ENCODE peak calls at places on chromosomes 1 and 21, in eight cellular contexts. One of them, this sample, is unnamed.

GRCh38 chr1:65527211-65527610 is 106.7 kb downstream of the LEPR start:
- DNase-seq in nephron progenitor cell: no peak
- DNase-seq in GM13976: no peak
- DNase-seq in adrenal gland: no peak
- DNase-seq in cardiac muscle cell: peak
- DNase-seq in type B pancreatic cell: no peak
- DNase-seq in pancreas: no peak
- DNase-seq in heart right ventricle: no peak
- DNase-seq in this sample: no peak

GRCh38 chr1:90781429-90782020 is 64.4 kb upstream of the BARHL2 start:
- DNase-seq in nephron progenitor cell: no peak
- DNase-seq in GM13976: no peak
- DNase-seq in type B pancreatic cell: no peak
- DNase-seq in adrenal gland: no peak
- DNase-seq in cardiac muscle cell: no peak
- DNase-seq in pancreas: no peak
- DNase-seq in heart right ventricle: no peak
- DNase-seq in this sample: no peak

GRCh38 chr21:42478504-42478903 is 17.5 kb downstream of the RSPH1 start:
- DNase-seq in type B pancreatic cell: no peak
- DNase-seq in nephron progenitor cell: no peak
- DNase-seq in GM13976: no peak
- DNase-seq in heart right ventricle: no peak
- DNase-seq in adrenal gland: no peak
- DNase-seq in cardiac muscle cell: no peak
- DNase-seq in pancreas: no peak
- DNase-seq in this sample: no peak

GRCh38 chr1:198153103-198153502 is 3.7 kb upstream of the NEK7 start:
- DNase-seq in pancreas: no peak
- DNase-seq in type B pancreatic cell: no peak
- DNase-seq in cardiac muscle cell: peak
- DNase-seq in GM13976: no peak
- DNase-seq in adrenal gland: no peak
- DNase-seq in nephron progenitor cell: no peak
- DNase-seq in heart right ventricle: no peak
- DNase-seq in this sample: no peak

GRCh38 chr21:17491716-17492414 is 21.0 kb upstream of the CXADR start:
- DNase-seq in GM13976: no peak
- DNase-seq in heart right ventricle: no peak
- DNase-seq in type B pancreatic cell: no peak
- DNase-seq in adrenal gland: peak
- DNase-seq in cardiac muscle cell: peak
- DNase-seq in pancreas: no peak
- DNase-seq in nephron progenitor cell: no peak
- DNase-seq in this sample: no peak

GRCh38 chr1:166062695-166063094 is 104.1 kb downstream of the FAM78B start:
- DNase-seq in type B pancreatic cell: no peak
- DNase-seq in heart right ventricle: no peak
- DNase-seq in adrenal gland: no peak
- DNase-seq in nephron progenitor cell: no peak
- DNase-seq in GM13976: no peak
- DNase-seq in cardiac muscle cell: no peak
- DNase-seq in pancreas: no peak
- DNase-seq in this sample: no peak

GRCh38 chr1:81731989-81732388 is 68.7 kb upstream of the ADGRL2 start:
- DNase-seq in adrenal gland: no peak
- DNase-seq in nephron progenitor cell: no peak
- DNase-seq in type B pancreatic cell: no peak
- DNase-seq in heart right ventricle: no peak
- DNase-seq in cardiac muscle cell: peak
- DNase-seq in pancreas: no peak
- DNase-seq in GM13976: no peak
- DNase-seq in this sample: no peak

GRCh38 chr1:46094454-46094853 is 38.0 kb downstream of the PIK3R3 start:
- DNase-seq in adrenal gland: no peak
- DNase-seq in GM13976: no peak
- DNase-seq in nephron progenitor cell: no peak
- DNase-seq in cardiac muscle cell: peak
- DNase-seq in pancreas: no peak
- DNase-seq in type B pancreatic cell: no peak
- DNase-seq in heart right ventricle: no peak
- DNase-seq in this sample: no peak

GRCh38 chr1:6414443-6414844 is 5.3 kb downstream of the HES2 start:
- DNase-seq in type B pancreatic cell: no peak
- DNase-seq in adrenal gland: no peak
- DNase-seq in heart right ventricle: no peak
- DNase-seq in GM13976: peak
- DNase-seq in pancreas: no peak
- DNase-seq in nephron progenitor cell: no peak
- DNase-seq in cardiac muscle cell: peak
- DNase-seq in this sample: peak
- TF ChIP-seq CTCF in type B pancreatic cell: peak
- TF ChIP-seq CTCF in adrenal gland: no peak
- TF ChIP-seq CTCF in heart right ventricle: peak
- TF ChIP-seq CTCF in GM13976: peak
- TF ChIP-seq CTCF in pancreas: no peak
- TF ChIP-seq CTCF in nephron progenitor cell: peak
- TF ChIP-seq CTCF in cardiac muscle cell: peak
- TF ChIP-seq CTCF in this sample: peak

GRCh38 chr1:212285685-212286436 is 651 bp downstream of the PPP2R5A start:
- DNase-seq in nephron progenitor cell: peak
- DNase-seq in GM13976: peak
- DNase-seq in heart right ventricle: peak
- DNase-seq in pancreas: peak
- DNase-seq in cardiac muscle cell: peak
- DNase-seq in type B pancreatic cell: peak
- DNase-seq in adrenal gland: peak
- DNase-seq in this sample: peak

GRCh38 chr1:212286437-212287131 is 1.4 kb downstream of the PPP2R5A start:
- DNase-seq in adrenal gland: no peak
- DNase-seq in GM13976: no peak
- DNase-seq in nephron progenitor cell: no peak
- DNase-seq in heart right ventricle: no peak
- DNase-seq in cardiac muscle cell: no peak
- DNase-seq in type B pancreatic cell: no peak
- DNase-seq in pancreas: no peak
- DNase-seq in this sample: no peak

GRCh38 chr1:212284332-212284743 is 872 bp upstream of the PPP2R5A start:
- DNase-seq in pancreas: no peak
- DNase-seq in GM13976: no peak
- DNase-seq in heart right ventricle: no peak
- DNase-seq in type B pancreatic cell: no peak
- DNase-seq in adrenal gland: no peak
- DNase-seq in cardiac muscle cell: peak
- DNase-seq in nephron progenitor cell: no peak
- DNase-seq in this sample: no peak

GRCh38 chr1:212283741-212284140 is 1.5 kb upstream of the PPP2R5A start:
- DNase-seq in type B pancreatic cell: no peak
- DNase-seq in adrenal gland: no peak
- DNase-seq in nephron progenitor cell: no peak
- DNase-seq in GM13976: no peak
- DNase-seq in cardiac muscle cell: no peak
- DNase-seq in pancreas: no peak
- DNase-seq in heart right ventricle: no peak
- DNase-seq in this sample: no peak

GRCh38 chr1:212284744-212285684 is at the start of gene PPP2R5A:
- DNase-seq in cardiac muscle cell: peak
- DNase-seq in nephron progenitor cell: peak
- DNase-seq in type B pancreatic cell: peak
- DNase-seq in heart right ventricle: peak
- DNase-seq in adrenal gland: peak
- DNase-seq in GM13976: peak
- DNase-seq in pancreas: peak
- DNase-seq in this sample: peak
- TF ChIP-seq CTCF in cardiac muscle cell: peak
- TF ChIP-seq CTCF in nephron progenitor cell: no peak
- TF ChIP-seq CTCF in type B pancreatic cell: peak
- TF ChIP-seq CTCF in heart right ventricle: peak
- TF ChIP-seq CTCF in adrenal gland: peak
- TF ChIP-seq CTCF in GM13976: peak
- TF ChIP-seq CTCF in pancreas: no peak
- TF ChIP-seq CTCF in this sample: peak

GRCh38 chr1:24926596-24927249 is 3.4 kb downstream of the RUNX3 start:
- DNase-seq in cardiac muscle cell: peak
- DNase-seq in adrenal gland: no peak
- DNase-seq in heart right ventricle: no peak
- DNase-seq in pancreas: no peak
- DNase-seq in GM13976: no peak
- DNase-seq in type B pancreatic cell: no peak
- DNase-seq in nephron progenitor cell: peak
- DNase-seq in this sample: no peak
- TF ChIP-seq CTCF in cardiac muscle cell: no peak
- TF ChIP-seq CTCF in adrenal gland: no peak
- TF ChIP-seq CTCF in heart right ventricle: no peak
- TF ChIP-seq CTCF in pancreas: no peak
- TF ChIP-seq CTCF in GM13976: no peak
- TF ChIP-seq CTCF in type B pancreatic cell: no peak
- TF ChIP-seq CTCF in nephron progenitor cell: no peak
- TF ChIP-seq CTCF in this sample: peak

DNA sequence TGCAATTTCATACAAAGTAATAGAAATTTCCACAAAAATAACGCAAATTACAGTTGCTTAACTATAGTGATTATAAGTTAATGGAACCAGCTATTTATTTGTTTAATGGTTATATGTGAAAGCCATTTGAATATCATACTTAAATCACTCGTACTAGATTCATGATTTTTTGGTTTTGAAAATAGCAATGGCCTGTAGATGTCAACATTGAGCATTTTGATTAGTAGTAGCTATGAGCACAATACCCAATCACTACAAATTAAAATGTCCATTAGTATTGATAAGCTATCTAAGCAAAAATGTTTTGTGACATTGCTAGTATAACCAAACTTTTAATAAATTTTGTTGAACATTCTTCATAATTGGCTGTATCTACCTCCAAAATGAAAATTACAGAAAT is 10.0 kb downstream of the COL24A1 start:
- DNase-seq in heart right ventricle: no peak
- DNase-seq in nephron progenitor cell: no peak
- DNase-seq in GM13976: no peak
- DNase-seq in cardiac muscle cell: no peak
- DNase-seq in type B pancreatic cell: no peak
- DNase-seq in pancreas: no peak
- DNase-seq in adrenal gland: no peak
- DNase-seq in this sample: no peak
- TF ChIP-seq CTCF in heart right ventricle: no peak
- TF ChIP-seq CTCF in nephron progenitor cell: no peak
- TF ChIP-seq CTCF in GM13976: no peak
- TF ChIP-seq CTCF in cardiac muscle cell: peak
- TF ChIP-seq CTCF in type B pancreatic cell: no peak
- TF ChIP-seq CTCF in pancreas: no peak
- TF ChIP-seq CTCF in adrenal gland: no peak
- TF ChIP-seq CTCF in this sample: no peak

GRCh38 chr1:32892368-32893197 is 6.3 kb downstream of the HPCA start:
- DNase-seq in nephron progenitor cell: peak
- DNase-seq in type B pancreatic cell: no peak
- DNase-seq in cardiac muscle cell: peak
- DNase-seq in pancreas: peak
- DNase-seq in GM13976: peak
- DNase-seq in heart right ventricle: no peak
- DNase-seq in adrenal gland: peak
- DNase-seq in this sample: peak

GRCh38 chr1:32894019-32894600 is 7.1 kb downstream of the TMEM54 start:
- DNase-seq in adrenal gland: peak
- DNase-seq in cardiac muscle cell: no peak
- DNase-seq in heart right ventricle: no peak
- DNase-seq in pancreas: peak
- DNase-seq in GM13976: no peak
- DNase-seq in type B pancreatic cell: no peak
- DNase-seq in nephron progenitor cell: no peak
- DNase-seq in this sample: no peak

GRCh38 chr1:32894681-32895080 is 6.5 kb downstream of the TMEM54 start:
- DNase-seq in heart right ventricle: no peak
- DNase-seq in pancreas: peak
- DNase-seq in adrenal gland: peak
- DNase-seq in cardiac muscle cell: no peak
- DNase-seq in type B pancreatic cell: no peak
- DNase-seq in nephron progenitor cell: no peak
- DNase-seq in GM13976: no peak
- DNase-seq in this sample: no peak

GRCh38 chr1:32891630-32892029 is 5.3 kb downstream of the HPCA start:
- DNase-seq in pancreas: no peak
- DNase-seq in GM13976: no peak
- DNase-seq in nephron progenitor cell: no peak
- DNase-seq in type B pancreatic cell: no peak
- DNase-seq in cardiac muscle cell: no peak
- DNase-seq in heart right ventricle: no peak
- DNase-seq in adrenal gland: no peak
- DNase-seq in this sample: no peak

GRCh38 chr1:32893198-32894018 is 7.1 kb downstream of the HPCA start:
- DNase-seq in nephron progenitor cell: peak
- DNase-seq in heart right ventricle: no peak
- DNase-seq in pancreas: peak
- DNase-seq in GM13976: no peak
- DNase-seq in type B pancreatic cell: no peak
- DNase-seq in cardiac muscle cell: peak
- DNase-seq in adrenal gland: peak
- DNase-seq in this sample: no peak
- TF ChIP-seq CTCF in nephron progenitor cell: peak
- TF ChIP-seq CTCF in heart right ventricle: peak
- TF ChIP-seq CTCF in pancreas: no peak
- TF ChIP-seq CTCF in GM13976: no peak
- TF ChIP-seq CTCF in type B pancreatic cell: peak
- TF ChIP-seq CTCF in cardiac muscle cell: peak
- TF ChIP-seq CTCF in adrenal gland: no peak
- TF ChIP-seq CTCF in this sample: no peak

DNA sequence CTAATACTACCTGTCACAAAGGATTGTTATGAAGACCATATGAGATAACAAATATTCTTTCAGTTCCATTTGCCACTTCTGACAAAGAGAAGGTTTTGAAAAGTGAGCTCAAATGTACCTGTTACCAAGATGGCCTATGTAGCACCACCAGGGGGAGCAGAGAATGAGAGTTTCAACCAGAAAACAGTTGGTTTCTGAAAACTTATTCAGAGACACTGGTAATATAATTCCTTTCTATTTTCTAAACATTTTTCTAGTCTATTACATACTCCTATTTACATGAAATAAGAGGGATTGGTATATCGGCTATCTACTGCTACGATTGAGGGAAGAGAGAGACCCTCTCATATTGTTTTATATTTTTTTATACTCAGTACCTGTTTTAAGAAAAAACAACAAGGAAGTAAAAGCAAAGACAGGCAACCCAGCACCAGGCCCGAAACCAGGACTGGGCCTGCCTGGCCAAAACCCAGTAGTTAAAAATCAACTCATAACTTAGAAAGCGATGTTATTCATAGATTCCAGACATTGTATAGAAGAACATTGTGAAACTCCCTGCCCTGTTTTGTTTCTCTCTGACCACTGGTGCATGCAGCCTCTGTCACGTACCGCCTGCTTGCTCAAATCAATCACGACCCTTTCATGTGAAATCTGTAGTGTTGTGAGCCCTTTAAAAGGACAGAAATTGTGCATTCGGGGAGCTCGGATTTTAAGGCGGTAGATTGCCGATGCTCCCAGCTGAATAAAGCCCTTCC is 48.3 kb downstream of the IL23R start:
- DNase-seq in cardiac muscle cell: peak
- DNase-seq in adrenal gland: no peak
- DNase-seq in nephron progenitor cell: peak
- DNase-seq in heart right ventricle: no peak
- DNase-seq in GM13976: peak
- DNase-seq in type B pancreatic cell: no peak
- DNase-seq in pancreas: no peak
- DNase-seq in this sample: peak
- TF ChIP-seq CTCF in cardiac muscle cell: peak
- TF ChIP-seq CTCF in adrenal gland: peak
- TF ChIP-seq CTCF in nephron progenitor cell: peak
- TF ChIP-seq CTCF in heart right ventricle: peak
- TF ChIP-seq CTCF in GM13976: peak
- TF ChIP-seq CTCF in type B pancreatic cell: peak
- TF ChIP-seq CTCF in pancreas: peak
- TF ChIP-seq CTCF in this sample: peak

GRCh38 chr21:44800103-44800502 is 1.5 kb downstream of the UBE2G2 start:
- DNase-seq in type B pancreatic cell: no peak
- DNase-seq in heart right ventricle: no peak
- DNase-seq in pancreas: no peak
- DNase-seq in GM13976: no peak
- DNase-seq in adrenal gland: no peak
- DNase-seq in nephron progenitor cell: no peak
- DNase-seq in cardiac muscle cell: peak
- DNase-seq in this sample: no peak
- TF ChIP-seq CTCF in type B pancreatic cell: peak
- TF ChIP-seq CTCF in heart right ventricle: peak
- TF ChIP-seq CTCF in pancreas: no peak
- TF ChIP-seq CTCF in GM13976: no peak
- TF ChIP-seq CTCF in adrenal gland: peak
- TF ChIP-seq CTCF in nephron progenitor cell: no peak
- TF ChIP-seq CTCF in cardiac muscle cell: peak
- TF ChIP-seq CTCF in this sample: peak